ENCODE peak calls at places on chromosomes 2 and 18, in six cellular contexts. One of them, this sample, is unnamed.
A peak's percentile ranks its signal among the peaks of the same experiment; 100 is the strongest.

GRCh38 chr2:1055014-1055595 is 104.5 kb downstream of the SNTG2 start:
- DNase-seq in CD8-positive, alpha-beta memory T cell: no peak
- DNase-seq in heart left ventricle: no peak
- DNase-seq in effector memory CD4-positive, alpha-beta T cell: no peak
- DNase-seq in A673: no peak
- DNase-seq in H9: no peak
- DNase-seq in this sample: no peak

GRCh38 chr2:199677881-199678280 is 173.1 kb downstream of the FTCDNL1 start:
- DNase-seq in CD8-positive, alpha-beta memory T cell: no peak
- DNase-seq in heart left ventricle: no peak
- DNase-seq in effector memory CD4-positive, alpha-beta T cell: no peak
- DNase-seq in A673: no peak
- DNase-seq in H9: no peak
- DNase-seq in this sample: no peak

GRCh38 chr2:191187105-191187829 is 36.5 kb upstream of the STAT4 start:
- DNase-seq in CD8-positive, alpha-beta memory T cell: no peak
- DNase-seq in heart left ventricle: no peak
- DNase-seq in effector memory CD4-positive, alpha-beta T cell: no peak
- DNase-seq in A673: no peak
- DNase-seq in H9: no peak
- DNase-seq in this sample: no peak

GRCh38 chr2:31235504-31235902 is 1.6 kb downstream of the EHD3 start:
- DNase-seq in CD8-positive, alpha-beta memory T cell: no peak
- DNase-seq in heart left ventricle: no peak
- DNase-seq in effector memory CD4-positive, alpha-beta T cell: no peak
- DNase-seq in A673: no peak
- DNase-seq in H9: no peak
- DNase-seq in this sample: no peak

GRCh38 chr18:58609536-58609993 is 19.3 kb downstream of the ALPK2 start:
- DNase-seq in CD8-positive, alpha-beta memory T cell: no peak
- DNase-seq in heart left ventricle: no peak
- DNase-seq in effector memory CD4-positive, alpha-beta T cell: no peak
- DNase-seq in A673: no peak
- DNase-seq in H9: no peak
- DNase-seq in this sample: no peak

GRCh38 chr2:55962910-55963309 is 39.3 kb upstream of the EFEMP1 start:
- DNase-seq in CD8-positive, alpha-beta memory T cell: no peak
- DNase-seq in heart left ventricle: no peak
- DNase-seq in effector memory CD4-positive, alpha-beta T cell: no peak
- DNase-seq in A673: no peak
- DNase-seq in H9: no peak
- DNase-seq in this sample: no peak

GRCh38 chr18:7697306-7697705 is 130.2 kb downstream of the PTPRM start:
- DNase-seq in CD8-positive, alpha-beta memory T cell: no peak
- DNase-seq in heart left ventricle: no peak
- DNase-seq in effector memory CD4-positive, alpha-beta T cell: no peak
- DNase-seq in A673: no peak
- DNase-seq in H9: no peak
- DNase-seq in this sample: no peak

GRCh38 chr2:50535971-50536759 is 495.8 kb downstream of the NRXN1 start:
- DNase-seq in CD8-positive, alpha-beta memory T cell: no peak
- DNase-seq in heart left ventricle: no peak
- DNase-seq in effector memory CD4-positive, alpha-beta T cell: no peak
- DNase-seq in A673: peak; percentile 62
- DNase-seq in H9: no peak
- DNase-seq in this sample: no peak

GRCh38 chr2:60581461-60582282 is 28.2 kb upstream of the BCL11A start:
- DNase-seq in CD8-positive, alpha-beta memory T cell: peak; percentile 55
- DNase-seq in heart left ventricle: peak; percentile 87
- DNase-seq in effector memory CD4-positive, alpha-beta T cell: peak; percentile 7
- DNase-seq in A673: peak; percentile 76
- DNase-seq in H9: peak; percentile 69
- DNase-seq in this sample: peak; percentile 48

GRCh38 chr2:37573406-37573805 is 98.0 kb downstream of the CDC42EP3 start:
- DNase-seq in CD8-positive, alpha-beta memory T cell: no peak
- DNase-seq in heart left ventricle: no peak
- DNase-seq in effector memory CD4-positive, alpha-beta T cell: no peak
- DNase-seq in A673: no peak
- DNase-seq in H9: no peak
- DNase-seq in this sample: no peak

GRCh38 chr2:170147576-170147975 is 30.4 kb upstream of the MYO3B start:
- DNase-seq in CD8-positive, alpha-beta memory T cell: no peak
- DNase-seq in heart left ventricle: no peak
- DNase-seq in effector memory CD4-positive, alpha-beta T cell: no peak
- DNase-seq in A673: no peak
- DNase-seq in H9: no peak
- DNase-seq in this sample: no peak

GRCh38 chr2:11315074-11315705 is 29.2 kb downstream of the ROCK2 start:
- DNase-seq in CD8-positive, alpha-beta memory T cell: no peak
- DNase-seq in heart left ventricle: no peak
- DNase-seq in effector memory CD4-positive, alpha-beta T cell: no peak
- DNase-seq in A673: no peak
- DNase-seq in H9: no peak
- DNase-seq in this sample: no peak

GRCh38 chr2:234373791-234374508 is 122.9 kb downstream of the ARL4C start:
- DNase-seq in CD8-positive, alpha-beta memory T cell: no peak
- DNase-seq in heart left ventricle: no peak
- DNase-seq in effector memory CD4-positive, alpha-beta T cell: no peak
- DNase-seq in A673: no peak
- DNase-seq in H9: no peak
- DNase-seq in this sample: no peak

GRCh38 chr18:8798996-8799395 is 93.6 kb downstream of the MTCL1 start:
- DNase-seq in CD8-positive, alpha-beta memory T cell: no peak
- DNase-seq in heart left ventricle: peak; percentile 73
- DNase-seq in effector memory CD4-positive, alpha-beta T cell: no peak
- DNase-seq in A673: peak; percentile 19
- DNase-seq in H9: no peak
- DNase-seq in this sample: no peak

GRCh38 chr2:161972866-161973265 is 101.1 kb downstream of the DPP4 start:
- DNase-seq in CD8-positive, alpha-beta memory T cell: no peak
- DNase-seq in heart left ventricle: no peak
- DNase-seq in effector memory CD4-positive, alpha-beta T cell: no peak
- DNase-seq in A673: no peak
- DNase-seq in H9: no peak
- DNase-seq in this sample: no peak

GRCh38 chr18:22471546-22472131 is 53.9 kb upstream of the CTAGE1 start:
- DNase-seq in CD8-positive, alpha-beta memory T cell: no peak
- DNase-seq in heart left ventricle: no peak
- DNase-seq in effector memory CD4-positive, alpha-beta T cell: no peak
- DNase-seq in A673: no peak
- DNase-seq in H9: no peak
- DNase-seq in this sample: no peak

GRCh38 chr2:232336241-232336736 is 42.3 kb upstream of the ALPP start:
- DNase-seq in CD8-positive, alpha-beta memory T cell: peak; percentile 34
- DNase-seq in heart left ventricle: peak; percentile 34
- DNase-seq in effector memory CD4-positive, alpha-beta T cell: no peak
- DNase-seq in A673: no peak
- DNase-seq in H9: peak; percentile 25
- DNase-seq in this sample: no peak

GRCh38 chr2:155633887-155634570 is 698.5 kb downstream of the NR4A2 start:
- DNase-seq in CD8-positive, alpha-beta memory T cell: no peak
- DNase-seq in heart left ventricle: no peak
- DNase-seq in effector memory CD4-positive, alpha-beta T cell: no peak
- DNase-seq in A673: no peak
- DNase-seq in H9: no peak
- DNase-seq in this sample: no peak

GRCh38 chr2:38610851-38611801 is 8.4 kb upstream of the HNRNPLL start:
- DNase-seq in CD8-positive, alpha-beta memory T cell: peak; percentile 57
- DNase-seq in heart left ventricle: no peak
- DNase-seq in effector memory CD4-positive, alpha-beta T cell: no peak
- DNase-seq in A673: no peak
- DNase-seq in H9: no peak
- DNase-seq in this sample: no peak

GRCh38 chr2:239765076-239765845 is 259.9 kb downstream of the NDUFA10 start:
- DNase-seq in CD8-positive, alpha-beta memory T cell: peak; percentile 18
- DNase-seq in heart left ventricle: no peak
- DNase-seq in effector memory CD4-positive, alpha-beta T cell: no peak
- DNase-seq in A673: no peak
- DNase-seq in H9: no peak
- DNase-seq in this sample: no peak

GRCh38 chr2:240739797-240740196 is 48.1 kb downstream of the AQP12A start:
- DNase-seq in CD8-positive, alpha-beta memory T cell: peak; percentile 61
- DNase-seq in heart left ventricle: no peak
- DNase-seq in effector memory CD4-positive, alpha-beta T cell: peak; percentile 33
- DNase-seq in A673: no peak
- DNase-seq in H9: no peak
- DNase-seq in this sample: peak; percentile 23

GRCh38 chr18:49041677-49042570 is 91.2 kb upstream of the SMAD7 start:
- DNase-seq in CD8-positive, alpha-beta memory T cell: peak; percentile 65
- DNase-seq in heart left ventricle: no peak
- DNase-seq in effector memory CD4-positive, alpha-beta T cell: no peak
- DNase-seq in A673: peak; percentile 49
- DNase-seq in H9: peak; percentile 65
- DNase-seq in this sample: no peak

GRCh38 chr18:11676386-11676785 is 12.7 kb upstream of the GNAL start:
- DNase-seq in CD8-positive, alpha-beta memory T cell: no peak
- DNase-seq in heart left ventricle: no peak
- DNase-seq in effector memory CD4-positive, alpha-beta T cell: no peak
- DNase-seq in A673: no peak
- DNase-seq in H9: no peak
- DNase-seq in this sample: no peak

GRCh38 chr2:217851191-217852020 is 151.4 kb downstream of the TNS1 start:
- DNase-seq in CD8-positive, alpha-beta memory T cell: no peak
- DNase-seq in heart left ventricle: no peak
- DNase-seq in effector memory CD4-positive, alpha-beta T cell: no peak
- DNase-seq in A673: no peak
- DNase-seq in H9: no peak
- DNase-seq in this sample: no peak

GRCh38 chr2:74457549-74458131 is 598 bp upstream of the WBP1 start:
- DNase-seq in CD8-positive, alpha-beta memory T cell: peak; percentile 89
- DNase-seq in heart left ventricle: peak; percentile 86
- DNase-seq in effector memory CD4-positive, alpha-beta T cell: peak; percentile 73
- DNase-seq in A673: peak; percentile 54
- DNase-seq in H9: peak; percentile 83
- DNase-seq in this sample: peak; percentile 72

GRCh38 chr2:75146221-75146902 is 53.0 kb downstream of the TACR1 start:
- DNase-seq in CD8-positive, alpha-beta memory T cell: no peak
- DNase-seq in heart left ventricle: no peak
- DNase-seq in effector memory CD4-positive, alpha-beta T cell: no peak
- DNase-seq in A673: no peak
- DNase-seq in H9: no peak
- DNase-seq in this sample: no peak

GRCh38 chr2:202171246-202171833 is 67.1 kb downstream of the SUMO1 start:
- DNase-seq in CD8-positive, alpha-beta memory T cell: no peak
- DNase-seq in heart left ventricle: no peak
- DNase-seq in effector memory CD4-positive, alpha-beta T cell: no peak
- DNase-seq in A673: peak; percentile 64
- DNase-seq in H9: peak; percentile 75
- DNase-seq in this sample: no peak

GRCh38 chr2:41920812-41921211 is 127.0 kb upstream of the PKDCC start:
- DNase-seq in CD8-positive, alpha-beta memory T cell: no peak
- DNase-seq in heart left ventricle: no peak
- DNase-seq in effector memory CD4-positive, alpha-beta T cell: no peak
- DNase-seq in A673: no peak
- DNase-seq in H9: no peak
- DNase-seq in this sample: no peak

GRCh38 chr2:36477315-36477714 is 120.7 kb downstream of the FEZ2 start:
- DNase-seq in CD8-positive, alpha-beta memory T cell: no peak
- DNase-seq in heart left ventricle: no peak
- DNase-seq in effector memory CD4-positive, alpha-beta T cell: no peak
- DNase-seq in A673: no peak
- DNase-seq in H9: no peak
- DNase-seq in this sample: no peak

GRCh38 chr2:152459116-152459515 is 124.1 kb downstream of the FMNL2 start:
- DNase-seq in CD8-positive, alpha-beta memory T cell: no peak
- DNase-seq in heart left ventricle: no peak
- DNase-seq in effector memory CD4-positive, alpha-beta T cell: no peak
- DNase-seq in A673: no peak
- DNase-seq in H9: no peak
- DNase-seq in this sample: no peak

DNA sequence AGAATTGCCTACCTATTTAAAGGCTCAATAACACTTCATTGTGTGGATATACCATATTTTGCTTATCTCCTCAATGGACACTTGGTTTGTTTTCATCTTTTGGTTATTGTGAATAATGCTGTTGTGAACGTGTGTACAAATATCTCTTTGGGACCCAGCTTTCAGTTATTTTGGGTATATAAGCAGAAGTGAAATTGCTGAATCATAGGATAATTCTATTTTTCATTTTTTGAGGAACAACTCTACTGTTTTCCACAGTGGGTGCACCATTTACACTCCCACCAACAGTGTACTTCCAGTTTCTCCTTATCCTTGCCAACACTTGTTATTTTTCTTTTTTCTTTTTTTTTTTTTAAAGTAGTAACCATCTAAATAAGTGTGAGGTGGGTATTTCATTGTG is 29.0 kb downstream of the PTPN4 start:
- DNase-seq in CD8-positive, alpha-beta memory T cell: no peak
- DNase-seq in heart left ventricle: no peak
- DNase-seq in effector memory CD4-positive, alpha-beta T cell: no peak
- DNase-seq in A673: no peak
- DNase-seq in H9: no peak
- DNase-seq in this sample: no peak
- H3K9me3 ChIP-seq in CD8-positive, alpha-beta memory T cell: no peaks in the 10 kb centered on the region
- H3K9me3 ChIP-seq in heart left ventricle: peaks cover 14% of the 10 kb centered on the region
- H3K9me3 ChIP-seq in effector memory CD4-positive, alpha-beta T cell: peaks cover 3% of the 10 kb centered on the region
- H3K9me3 ChIP-seq in A673: peaks cover 22% of the 10 kb centered on the region
- H3K9me3 ChIP-seq in H9: no peaks in the 10 kb centered on the region
- H3K9me3 ChIP-seq in this sample: peaks cover 2% of the 10 kb centered on the region

GRCh38 chr2:220814441-220814840 is 757.7 kb downstream of the EPHA4 start:
- DNase-seq in CD8-positive, alpha-beta memory T cell: no peak
- DNase-seq in heart left ventricle: no peak
- DNase-seq in effector memory CD4-positive, alpha-beta T cell: no peak
- DNase-seq in A673: no peak
- DNase-seq in H9: no peak
- DNase-seq in this sample: no peak

GRCh38 chr2:220815698-220816097 is 756.4 kb downstream of the EPHA4 start:
- DNase-seq in CD8-positive, alpha-beta memory T cell: no peak
- DNase-seq in heart left ventricle: no peak
- DNase-seq in effector memory CD4-positive, alpha-beta T cell: no peak
- DNase-seq in A673: no peak
- DNase-seq in H9: no peak
- DNase-seq in this sample: no peak

GRCh38 chr2:220811115-220811514 is 761.0 kb downstream of the EPHA4 start:
- DNase-seq in CD8-positive, alpha-beta memory T cell: no peak
- DNase-seq in heart left ventricle: no peak
- DNase-seq in effector memory CD4-positive, alpha-beta T cell: no peak
- DNase-seq in A673: no peak
- DNase-seq in H9: no peak
- DNase-seq in this sample: no peak

GRCh38 chr2:220811952-220812570 is 760.0 kb downstream of the EPHA4 start:
- DNase-seq in CD8-positive, alpha-beta memory T cell: no peak
- DNase-seq in heart left ventricle: no peak
- DNase-seq in effector memory CD4-positive, alpha-beta T cell: no peak
- DNase-seq in A673: no peak
- DNase-seq in H9: no peak
- DNase-seq in this sample: no peak
- H3K9me3 ChIP-seq in CD8-positive, alpha-beta memory T cell: no peaks in the 10 kb centered on the region
- H3K9me3 ChIP-seq in heart left ventricle: no peaks in the 10 kb centered on the region
- H3K9me3 ChIP-seq in effector memory CD4-positive, alpha-beta T cell: no peaks in the 10 kb centered on the region
- H3K9me3 ChIP-seq in A673: no peaks in the 10 kb centered on the region
- H3K9me3 ChIP-seq in H9: no peaks in the 10 kb centered on the region
- H3K9me3 ChIP-seq in this sample: no peaks in the 10 kb centered on the region

GRCh38 chr2:63300835-63301234 is 250.2 kb downstream of the OTX1 start:
- DNase-seq in CD8-positive, alpha-beta memory T cell: no peak
- DNase-seq in heart left ventricle: no peak
- DNase-seq in effector memory CD4-positive, alpha-beta T cell: no peak
- DNase-seq in A673: no peak
- DNase-seq in H9: no peak
- DNase-seq in this sample: no peak
- H3K9me3 ChIP-seq in CD8-positive, alpha-beta memory T cell: peaks cover 24% of the 10 kb centered on the region
- H3K9me3 ChIP-seq in heart left ventricle: peaks cover 18% of the 10 kb centered on the region
- H3K9me3 ChIP-seq in effector memory CD4-positive, alpha-beta T cell: peaks cover 29% of the 10 kb centered on the region
- H3K9me3 ChIP-seq in A673: peaks cover 35% of the 10 kb centered on the region
- H3K9me3 ChIP-seq in H9: peaks cover 36% of the 10 kb centered on the region
- H3K9me3 ChIP-seq in this sample: peaks cover 10% of the 10 kb centered on the region

GRCh38 chr2:98494699-98495098 is 50.0 kb downstream of the INPP4A start:
- DNase-seq in CD8-positive, alpha-beta memory T cell: no peak
- DNase-seq in heart left ventricle: no peak
- DNase-seq in effector memory CD4-positive, alpha-beta T cell: no peak
- DNase-seq in A673: no peak
- DNase-seq in H9: no peak
- DNase-seq in this sample: no peak
- H3K9me3 ChIP-seq in CD8-positive, alpha-beta memory T cell: peaks cover 10% of the 10 kb centered on the region
- H3K9me3 ChIP-seq in heart left ventricle: no peaks in the 10 kb centered on the region
- H3K9me3 ChIP-seq in effector memory CD4-positive, alpha-beta T cell: no peaks in the 10 kb centered on the region
- H3K9me3 ChIP-seq in A673: peaks cover 10% of the 10 kb centered on the region
- H3K9me3 ChIP-seq in H9: no peaks in the 10 kb centered on the region
- H3K9me3 ChIP-seq in this sample: no peaks in the 10 kb centered on the region